ENCODE peak calls at places on chromosomes 2 and 18, in four cellular contexts. T, Y, H and F are unnamed samples.

GRCh38 chr2:158773121-158773520 is 22.0 kb upstream of the DAPL1 start:
- DNase-seq in T (no peak), Y (no peak), H (no peak), F (no peak)

GRCh38 chr2:58875462-58875861 is 634.3 kb upstream of the FANCL start:
- DNase-seq in H (no peak), T (no peak), Y (no peak), F (no peak)

GRCh38 chr2:231527091-231527395 is 3.2 kb downstream of the NMUR1 start:
- DNase-seq in H (no peak), T (no peak), Y (no peak), F (no peak)

GRCh38 chr18:22488554-22488953 is 70.8 kb upstream of the CTAGE1 start:
- DNase-seq in T (no peak), H (no peak), Y (no peak), F (no peak)

GRCh38 chr2:70010222-70011111 is 49.0 kb upstream of the ASPRV1 start:
- DNase-seq in T (peak; percentile 56), H (no peak), Y (no peak), F (no peak)

GRCh38 chr2:197209274-197209673 is 101.3 kb downstream of the ANKRD44 start:
- DNase-seq in T (no peak), Y (no peak), H (no peak), F (no peak)

GRCh38 chr2:3257166-3257565 is 120.5 kb downstream of the EIPR1 start:
- DNase-seq in H (no peak), Y (no peak), T (no peak), F (no peak)

GRCh38 chr2:43818761-43819160 is 19.9 kb downstream of the ABCG5 start:
- DNase-seq in Y (no peak), T (no peak), H (no peak), F (no peak)

GRCh38 chr2:242031481-242032019 is 162.0 kb downstream of the RTP5 start:
- DNase-seq in Y (peak; percentile 59), T (no peak), H (no peak), F (peak; percentile 28)

GRCh38 chr2:47039502-47039870 is 115.6 kb downstream of the STPG4 start:
- DNase-seq in Y (no peak), H (no peak), T (no peak), F (no peak)

GRCh38 chr2:182186132-182186735 is 200.6 kb downstream of the PPP1R1C start:
- DNase-seq in H (peak; percentile 34), T (no peak), Y (no peak), F (no peak)

GRCh38 chr2:227052879-227053278 is 111.1 kb downstream of the COL4A4 start:
- DNase-seq in T (no peak), Y (no peak), H (no peak), F (no peak)

GRCh38 chr2:127951031-127951430 is 65.3 kb upstream of the AMMECR1L start:
- DNase-seq in Y (no peak), T (no peak), H (no peak), F (no peak)

GRCh38 chr2:172722481-172722880 is 13.2 kb upstream of the RAPGEF4 start:
- DNase-seq in H (no peak), T (no peak), Y (no peak), F (no peak)

GRCh38 chr2:128315122-128315828 is 3.4 kb downstream of the HS6ST1 start:
- DNase-seq in H (peak; percentile 33), T (peak; percentile 41), Y (no peak), F (no peak)

GRCh38 chr2:201182650-201183372 is at the start of gene CASP10:
- DNase-seq in T (no peak), Y (no peak), H (peak; percentile 20), F (peak; percentile 21)

GRCh38 chr18:62248313-62248712 is 61.3 kb downstream of the RELCH start:
- DNase-seq in H (no peak), Y (no peak), T (no peak), F (no peak)
- H3K4me3 ChIP-seq in H (no peak overlapping the region), Y (no peak overlapping the region), T (no peak overlapping the region), F (no peak overlapping the region)

DNA sequence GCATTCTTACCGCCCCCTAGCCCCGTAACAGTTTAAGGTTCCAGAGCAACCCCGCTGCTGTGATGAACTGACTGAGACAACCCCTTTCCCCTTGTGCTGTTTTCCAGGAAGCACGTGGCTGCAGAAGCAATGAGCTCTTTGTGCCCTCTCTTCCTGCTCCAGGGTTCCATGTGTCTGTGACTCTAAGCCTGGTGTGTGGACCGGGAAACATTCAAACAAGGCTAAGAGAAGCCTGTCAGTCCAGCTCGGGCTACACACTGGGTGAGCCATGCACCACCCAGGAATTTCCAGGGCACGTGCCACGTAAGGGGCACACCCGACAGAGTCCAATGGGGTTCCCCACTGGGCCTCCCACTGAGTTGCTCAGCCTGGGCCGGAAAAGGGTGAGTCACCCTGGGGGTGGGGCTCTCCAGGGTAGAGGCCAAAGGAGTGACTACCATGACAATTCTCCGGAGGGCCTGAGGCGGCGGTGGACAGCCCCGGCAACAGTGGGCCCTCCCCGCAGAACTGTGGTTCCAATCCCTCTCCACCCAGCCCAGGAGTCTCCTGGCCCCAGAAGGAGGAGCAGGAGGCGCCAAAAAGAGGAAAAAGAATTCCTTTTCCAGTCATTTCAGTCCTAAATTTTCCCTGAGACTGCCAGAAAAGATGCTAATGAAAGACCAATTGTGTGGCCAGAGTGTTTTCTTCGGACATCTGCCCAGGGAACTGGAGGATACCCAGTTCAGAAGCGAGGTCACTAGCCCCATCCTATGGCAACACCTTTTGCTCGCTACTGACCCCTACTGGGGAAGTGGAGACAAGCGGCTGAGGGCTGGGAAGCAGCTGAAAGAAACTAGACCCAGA is 157.8 kb upstream of the SLC1A4 start:
- DNase-seq in H (peak; percentile 75), Y (peak; percentile 75), T (peak; percentile 89), F (peak; percentile 73)
- H3K27ac ChIP-seq in H (no peak overlapping the region), Y (no peak overlapping the region), T (peak overlapping the region; percentile 57), F (no peak overlapping the region)

DNA sequence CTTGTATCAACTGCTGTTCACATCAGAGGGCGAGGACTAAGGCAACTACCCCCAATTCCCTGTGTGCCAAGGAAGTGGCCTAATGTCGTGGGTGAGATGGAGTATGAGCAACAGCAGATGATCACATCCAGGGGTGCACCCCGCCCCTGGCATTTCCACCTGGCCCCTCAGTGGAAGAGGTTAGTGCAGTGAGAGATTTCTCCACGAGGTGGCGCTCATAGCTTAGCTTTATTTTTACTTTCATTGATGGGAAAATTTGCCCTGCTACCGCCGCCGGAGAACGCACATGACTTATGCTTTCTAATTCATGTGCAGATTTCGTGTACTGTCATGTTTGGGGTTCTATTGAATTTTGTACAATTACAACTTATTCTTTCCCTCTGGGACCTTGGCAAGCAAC is 470.6 kb upstream of the MEX3C start:
- DNase-seq in H (peak; percentile 78), T (peak; percentile 58), Y (no peak), F (no peak)
- H3K4me3 ChIP-seq in H (no peak overlapping the region), T (no peak overlapping the region), Y (no peak overlapping the region), F (no peak overlapping the region)

GRCh38 chr2:174660984-174661675 is 63.5 kb upstream of the WIPF1 start:
- DNase-seq in H (no peak), T (no peak), Y (no peak), F (no peak)
- H3K27ac ChIP-seq in H (no peak overlapping the region), T (no peak overlapping the region), Y (no peak overlapping the region), F (no peak overlapping the region)

GRCh38 chr2:218993345-218994315 is at the start of gene CRYBA2:
- DNase-seq in Y (no peak), H (peak; percentile 78), T (no peak), F (no peak)
- H3K4me3 ChIP-seq in Y (peak within 1 kb of the TSS; percentile 22), H (peak within 1 kb of the TSS; percentile 35), T (peak within 1 kb of the TSS; percentile 47), F (peak within 1 kb of the TSS; percentile 43)

GRCh38 chr18:48804856-48805610 is 145.7 kb downstream of the SMAD7 start:
- DNase-seq in Y (no peak), H (no peak), T (peak; percentile 30), F (no peak)
- H3K27ac ChIP-seq in Y (no peak overlapping the region), H (no peak overlapping the region), T (no peak overlapping the region), F (no peak overlapping the region)

GRCh38 chr2:39734451-39734850 is 44.6 kb downstream of the THUMPD2 start:
- DNase-seq in T (no peak), H (no peak), Y (no peak), F (no peak)

GRCh38 chr2:39736593-39736992 is 42.5 kb downstream of the THUMPD2 start:
- DNase-seq in T (no peak), H (no peak), Y (no peak), F (no peak)

GRCh38 chr2:39733070-39733674 is 45.9 kb downstream of the THUMPD2 start:
- DNase-seq in Y (no peak), H (no peak), T (no peak), F (no peak)

GRCh38 chr2:39737661-39738060 is 41.4 kb downstream of the THUMPD2 start:
- DNase-seq in Y (no peak), T (no peak), H (peak; percentile 38), F (no peak)

GRCh38 chr2:39735648-39736047 is 43.4 kb downstream of the THUMPD2 start:
- DNase-seq in H (no peak), T (no peak), Y (no peak), F (no peak)
- H3K4me3 ChIP-seq in H (no peak overlapping the region), T (no peak overlapping the region), Y (no peak overlapping the region), F (no peak overlapping the region)

DNA sequence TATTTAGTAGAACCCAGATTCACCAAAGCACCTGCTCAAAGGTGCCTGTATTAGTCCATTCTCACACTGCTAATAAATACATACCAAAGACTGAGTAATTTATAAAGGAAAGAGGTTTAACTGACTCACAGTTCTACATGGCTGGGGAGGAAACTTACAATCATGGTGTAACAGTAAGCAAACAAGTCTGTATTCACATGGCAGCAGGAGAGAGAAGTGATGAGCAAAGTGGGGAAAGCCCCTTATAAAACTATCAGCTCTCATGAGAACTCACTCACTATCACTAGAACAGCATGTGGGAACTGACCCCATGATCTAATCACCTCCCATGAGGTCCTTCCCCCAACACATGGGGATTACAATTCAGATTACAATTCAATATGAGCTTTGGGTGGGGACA is 28.0 kb upstream of the DDX18 start:
- DNase-seq in Y (no peak), T (no peak), H (no peak), F (no peak)
- H3K27ac ChIP-seq in Y (no peak overlapping the region), T (no peak overlapping the region), H (no peak overlapping the region), F (no peak overlapping the region)

GRCh38 chr18:35117951-35118411 is 76.8 kb downstream of the MAPRE2 start:
- DNase-seq in Y (no peak), T (no peak), H (peak; percentile 31), F (no peak)
- H3K4me3 ChIP-seq in Y (no peak overlapping the region), T (no peak overlapping the region), H (no peak overlapping the region), F (no peak overlapping the region)